ENCODE peak calls at places on chromosomes 13 and 19, in four cellular contexts. F is A673, O is brain microvascular endothelial cell, J is AG10803. G is an unnamed sample.

GRCh38 chr19:49746206-49746958 is 16.7 kb downstream of the TSKS start:
- DNase-seq in F (peak), O (no peak), J (peak), G (peak)

GRCh38 chr19:6707011-6707657 is 13.3 kb downstream of the C3 start:
- DNase-seq in F (no peak), O (no peak), J (no peak), G (no peak)

GRCh38 chr13:24341439-24341838 is 32.1 kb downstream of the C1QTNF9 start:
- DNase-seq in F (no peak), O (no peak), J (peak), G (no peak)

GRCh38 chr13:20178156-20178555 is 14.6 kb downstream of the GJB2 start:
- DNase-seq in F (no peak), O (no peak), J (no peak), G (no peak)

GRCh38 chr19:1446713-1447564 is 3.0 kb upstream of the APC2 start:
- DNase-seq in F (peak), O (no peak), J (no peak), G (no peak)

GRCh38 chr19:33767898-33768413 is 28.7 kb upstream of the KCTD15 start:
- DNase-seq in F (peak), O (no peak), J (no peak), G (peak)

GRCh38 chr13:49356224-49356623 is 87.6 kb downstream of the CAB39L start:
- DNase-seq in F (no peak), O (peak), J (peak), G (peak)

GRCh38 chr19:38683393-38684077 is 36.1 kb downstream of the ACTN4 start:
- DNase-seq in F (peak), O (peak), J (peak), G (peak)

GRCh38 chr13:73657821-73658540 is 476.2 kb downstream of the KLF12 start:
- DNase-seq in F (peak), O (no peak), J (peak), G (peak)

GRCh38 chr13:74825170-74825948 is 656.6 kb downstream of the TBC1D4 start:
- DNase-seq in F (peak), O (peak), J (peak), G (peak)

GRCh38 chr13:41289463-41289881 is 21.6 kb upstream of the NAA16 start:
- DNase-seq in F (no peak), O (no peak), J (peak), G (no peak)

GRCh38 chr13:44317752-44318550 is 55.7 kb upstream of the SERP2 start:
- DNase-seq in F (no peak), O (no peak), J (peak), G (no peak)

GRCh38 chr13:114082849-114083645 is 49.4 kb downstream of the RASA3 start:
- DNase-seq in F (no peak), O (no peak), J (no peak), G (no peak)

GRCh38 chr13:109844396-109844795 is 58.0 kb upstream of the IRS2 start:
- DNase-seq in F (no peak), O (no peak), J (peak), G (no peak)

GRCh38 chr19:52453324-52454094 is at the start of gene ZNF578:
- DNase-seq in F (peak), O (peak), J (peak), G (peak)

GRCh38 chr13:106186366-106187030 is 349.0 kb downstream of the EFNB2 start:
- DNase-seq in F (no peak), O (no peak), J (no peak), G (peak)

GRCh38 chr19:34838753-34839431 is 65.9 kb upstream of the ZNF599 start:
- DNase-seq in F (peak), O (no peak), J (peak), G (peak)

GRCh38 chr19:17576758-17577532 is 21.5 kb downstream of the COLGALT1 start:
- DNase-seq in F (peak), O (no peak), J (peak), G (no peak)

GRCh38 chr19:7902796-7903243 is 857 bp upstream of the MAP2K7 start:
- DNase-seq in F (no peak), O (no peak), J (no peak), G (no peak)

GRCh38 chr13:107121793-107122192 is 553.9 kb upstream of the ARGLU1 start:
- DNase-seq in F (no peak), O (no peak), J (no peak), G (no peak)

GRCh38 chr13:20311022-20311421 is 78.9 kb upstream of the GJB6 start:
- DNase-seq in F (no peak), O (no peak), J (no peak), G (no peak)

GRCh38 chr13:72970956-72971355 is 87.8 kb upstream of the KLF5 start:
- DNase-seq in F (peak), O (peak), J (peak), G (no peak)

GRCh38 chr19:3441089-3441985 is 39.0 kb downstream of the SMIM24 start:
- DNase-seq in F (no peak), O (no peak), J (no peak), G (no peak)

GRCh38 chr13:112842931-112843391 is 126.1 kb upstream of the MCF2L start:
- DNase-seq in F (no peak), O (no peak), J (no peak), G (no peak)

GRCh38 chr13:44451109-44451508 is 77.5 kb downstream of the SERP2 start:
- DNase-seq in F (no peak), O (no peak), J (no peak), G (no peak)

GRCh38 chr19:13055213-13056051 is 47.2 kb downstream of the LYL1 start:
- DNase-seq in F (peak), O (peak), J (peak), G (peak)

GRCh38 chr13:31204592-31204991 is 4.8 kb downstream of the B3GLCT start:
- DNase-seq in F (peak), O (peak), J (peak), G (peak)

GRCh38 chr13:99970761-99971575 is 599 bp downstream of the ZIC5 start:
- DNase-seq in F (peak), O (no peak), J (no peak), G (no peak)

GRCh38 chr19:51194527-51195315 is 30.2 kb upstream of the CD33 start:
- DNase-seq in F (no peak), O (no peak), J (no peak), G (no peak)

GRCh38 chr13:107456431-107456830 is 758.9 kb downstream of the LIG4 start:
- DNase-seq in F (no peak), O (no peak), J (no peak), G (no peak)

GRCh38 chr19:2334986-2335846 is 6.7 kb downstream of the SPPL2B start:
- DNase-seq in F (no peak), O (no peak), J (no peak), G (no peak)

GRCh38 chr13:87147076-87147475 is 524.1 kb upstream of the SLITRK5 start:
- DNase-seq in F (no peak), O (no peak), J (peak), G (peak)

GRCh38 chr19:48874309-48875135 is 2.3 kb downstream of the PPP1R15A start:
- DNase-seq in F (no peak), O (peak), J (peak), G (peak)

GRCh38 chr19:54107876-54108490 is 5.3 kb downstream of the NDUFA3 start:
- DNase-seq in F (no peak), O (no peak), J (no peak), G (no peak)

GRCh38 chr13:33817843-33818661 is at the start of gene RFC3:
- DNase-seq in F (peak), O (peak), J (peak), G (peak)

GRCh38 chr19:37251308-37252229 is 33.6 kb downstream of the ZNF383 start:
- DNase-seq in F (peak), O (peak), J (peak), G (peak)

GRCh38 chr13:42652642-42653415 is 78.9 kb downstream of the TNFSF11 start:
- DNase-seq in F (no peak), O (no peak), J (no peak), G (no peak)

DNA sequence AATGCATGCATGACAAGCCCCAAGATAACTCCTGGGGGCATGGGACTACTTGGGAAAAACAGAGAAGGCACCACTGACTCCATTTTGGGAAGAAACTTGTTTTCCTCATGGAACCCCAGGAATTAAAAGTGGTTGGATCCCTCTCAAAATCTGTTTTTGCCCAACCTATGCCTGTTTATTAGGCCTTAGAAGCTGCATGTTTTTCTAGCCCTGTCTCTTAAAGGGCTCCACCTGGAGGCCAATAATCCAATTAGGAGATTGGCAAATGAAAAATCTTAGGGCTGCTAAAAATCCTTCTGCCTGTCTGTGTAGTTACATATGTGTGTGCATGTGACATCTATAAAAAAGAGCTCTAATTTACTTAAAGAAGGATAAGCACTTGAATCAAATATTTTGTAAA is 26.9 kb downstream of the MED4 start:
- DNase-seq in F (no peak), O (no peak), J (no peak), G (no peak)
- TF ChIP-seq CTCF in F (no peak), O (peak), J (no peak), G (no peak)

DNA sequence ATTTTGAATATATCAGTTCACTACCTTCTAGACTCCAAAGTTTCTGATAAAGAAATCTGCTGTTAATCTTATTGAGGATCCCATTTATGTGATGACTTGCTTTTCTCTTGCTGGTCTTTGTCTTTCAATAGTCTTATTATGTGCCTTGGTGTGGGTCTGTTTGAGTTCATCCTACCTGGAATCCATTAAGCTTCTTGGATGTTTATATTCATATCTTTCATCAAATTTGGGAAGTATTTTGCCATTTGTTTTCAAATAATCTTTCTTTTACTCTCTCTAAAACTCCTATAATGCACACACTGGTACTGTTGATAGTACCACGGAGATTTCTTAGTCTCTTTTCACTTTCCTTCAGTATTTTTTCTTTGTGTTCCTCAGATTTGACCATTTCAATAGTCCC is 24.2 kb upstream of the COG6 start:
- DNase-seq in F (no peak), O (no peak), J (no peak), G (no peak)
- H3K4me3 ChIP-seq in F (no peak), O (no peak), J (no peak), G (no peak)

GRCh38 chr13:98147521-98147920 is 4.6 kb downstream of the FARP1 start:
- DNase-seq in F (no peak), O (no peak), J (peak), G (no peak)
- TF ChIP-seq CTCF in F (no peak), O (peak), J (no peak), G (no peak)

DNA sequence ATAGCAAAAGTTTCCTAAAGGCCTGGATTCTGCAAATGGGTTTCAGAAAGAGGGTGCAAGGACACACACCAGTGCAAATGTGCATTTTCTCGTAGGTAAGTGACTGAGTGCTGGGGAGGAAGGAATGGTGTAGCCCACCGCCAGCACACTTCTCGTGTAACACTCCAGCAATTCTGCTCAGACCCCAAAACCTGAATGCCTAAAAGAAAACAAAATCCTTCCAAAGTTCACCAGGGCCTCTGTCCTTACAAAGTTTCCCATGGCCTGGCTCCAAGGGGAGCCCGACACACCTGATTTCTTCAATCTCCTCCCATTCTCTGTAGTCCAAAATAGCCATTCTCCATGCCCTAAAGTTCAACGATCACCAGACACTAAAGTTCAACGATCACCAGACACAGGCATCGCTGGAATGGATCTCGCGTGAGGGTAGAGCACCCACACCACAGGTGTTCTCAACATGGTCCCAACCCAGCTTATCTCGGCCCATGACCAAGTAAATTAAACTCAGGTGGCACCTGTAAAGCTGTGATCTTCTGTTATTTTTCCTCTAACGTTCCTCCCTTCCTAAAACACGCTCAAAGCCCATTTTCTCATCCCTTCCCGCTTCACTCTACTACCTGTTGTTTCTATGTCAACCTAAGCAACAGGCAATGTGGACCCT is 46.0 kb downstream of the ABCC4 start:
- DNase-seq in F (no peak), O (no peak), J (no peak), G (no peak)
- H3K4me3 ChIP-seq in F (no peak), O (no peak), J (no peak), G (no peak)